ENCODE peak calls at places on chromosomes 7 and 10, in four cellular contexts. D is HepG2, F is A549, J is K562. K is an unnamed sample.
A peak's percentile ranks its signal among the peaks of the same experiment; 100 is the strongest.

GRCh38 chr7:148368562-148368961 is 222.0 kb upstream of the C7orf33 start:
- DNase-seq in D (no peak), F (no peak), J (no peak), K (no peak)

GRCh38 chr10:114499630-114500190 is 95.4 kb upstream of the AFAP1L2 start:
- DNase-seq in D (no peak), F (no peak), J (no peak), K (no peak)

GRCh38 chr10:69650589-69651261 is 20.7 kb downstream of the FAM241B start:
- DNase-seq in D (no peak), F (no peak), J (no peak), K (no peak)

GRCh38 chr10:129421399-129421798 is 45.6 kb upstream of the MGMT start:
- DNase-seq in D (no peak), F (no peak), J (no peak), K (no peak)

GRCh38 chr10:4671451-4672145 is 154.4 kb upstream of the AKR1E2 start:
- DNase-seq in D (no peak), F (no peak), J (no peak), K (no peak)

GRCh38 chr7:25893436-25893835 is 258.6 kb upstream of the NFE2L3 start:
- DNase-seq in D (no peak), F (no peak), J (no peak), K (no peak)

GRCh38 chr10:133039107-133039822 is 48.5 kb upstream of the ADGRA1 start:
- DNase-seq in D (no peak), F (peak; percentile 51), J (no peak), K (peak; percentile 50)

GRCh38 chr10:23522345-23522744 is 83.5 kb downstream of the OTUD1 start:
- DNase-seq in D (no peak), F (no peak), J (no peak), K (no peak)

GRCh38 chr10:128626397-128627060 is 500.3 kb upstream of the MKI67 start:
- DNase-seq in D (no peak), F (no peak), J (no peak), K (peak; percentile 43)

GRCh38 chr7:149558149-149558861 is 60.7 kb upstream of the ZNF746 start:
- DNase-seq in D (no peak), F (no peak), J (no peak), K (no peak)

GRCh38 chr10:114931072-114931679 is 6.8 kb upstream of the TRUB1 start:
- DNase-seq in D (no peak), F (no peak), J (no peak), K (no peak)

GRCh38 chr7:134649231-134649775 is 2.6 kb downstream of the BPGM start:
- DNase-seq in D (no peak), F (no peak), J (no peak), K (no peak)

GRCh38 chr10:30384791-30385201 is 35.7 kb upstream of the MTPAP start:
- DNase-seq in D (peak; percentile 24), F (peak; percentile 58), J (peak; percentile 57), K (peak; percentile 54)

GRCh38 chr7:36207451-36208291 is 54.6 kb downstream of the EEPD1 start:
- DNase-seq in D (peak; percentile 39), F (peak; percentile 71), J (no peak), K (no peak)

GRCh38 chr7:85172530-85172941 is 14.3 kb downstream of the SEMA3D start:
- DNase-seq in D (no peak), F (no peak), J (no peak), K (no peak)

GRCh38 chr10:29980084-29980483 is 79.3 kb downstream of the JCAD start:
- DNase-seq in D (no peak), F (no peak), J (no peak), K (no peak)

GRCh38 chr10:5625992-5626777 is 40.2 kb downstream of the ASB13 start:
- DNase-seq in D (no peak), F (no peak), J (no peak), K (no peak)

GRCh38 chr7:151875862-151876111 is 1.1 kb downstream of the PRKAG2 start:
- DNase-seq in D (no peak), F (peak; percentile 53), J (no peak), K (no peak)

GRCh38 chr10:43218951-43219837 is 47.7 kb downstream of the RASGEF1A start:
- DNase-seq in D (no peak), F (no peak), J (no peak), K (no peak)
- TF ChIP-seq USF2 in D (no peak), F (no peak), J (no peak), K (no peak)

DNA sequence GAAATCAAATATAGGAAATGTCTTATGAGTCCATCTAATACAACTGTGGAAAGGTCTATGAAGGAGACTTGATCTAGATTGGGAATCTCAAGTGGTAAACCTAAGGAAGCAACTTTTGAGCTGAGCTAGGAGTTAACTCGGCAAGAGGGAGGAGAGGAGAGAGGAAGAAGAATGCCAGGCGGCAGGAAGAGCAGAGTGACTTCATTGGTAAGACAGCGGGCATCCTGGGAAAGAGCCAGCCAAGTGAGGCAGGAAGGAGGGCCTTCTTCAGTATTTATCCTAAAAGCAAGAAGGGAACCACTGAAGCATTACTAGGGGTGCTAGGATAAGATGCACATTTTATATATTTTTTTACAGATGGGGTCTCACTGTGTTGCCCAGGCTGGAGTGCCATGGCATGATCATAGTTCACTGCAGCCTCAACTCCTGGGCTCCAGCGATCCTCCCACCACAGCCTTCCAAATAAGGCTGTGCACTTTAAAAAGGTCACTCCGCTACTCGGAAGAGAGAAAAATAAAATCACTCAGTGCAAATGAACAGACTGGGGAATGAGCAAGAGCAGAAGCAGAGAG is 2.0 kb downstream of the BCL7B start:
- DNase-seq in D (no peak), F (no peak), J (no peak), K (no peak)
- TF ChIP-seq NR3C1 in D (no peak), F (no peak), J (no peak), K (no peak)

DNA sequence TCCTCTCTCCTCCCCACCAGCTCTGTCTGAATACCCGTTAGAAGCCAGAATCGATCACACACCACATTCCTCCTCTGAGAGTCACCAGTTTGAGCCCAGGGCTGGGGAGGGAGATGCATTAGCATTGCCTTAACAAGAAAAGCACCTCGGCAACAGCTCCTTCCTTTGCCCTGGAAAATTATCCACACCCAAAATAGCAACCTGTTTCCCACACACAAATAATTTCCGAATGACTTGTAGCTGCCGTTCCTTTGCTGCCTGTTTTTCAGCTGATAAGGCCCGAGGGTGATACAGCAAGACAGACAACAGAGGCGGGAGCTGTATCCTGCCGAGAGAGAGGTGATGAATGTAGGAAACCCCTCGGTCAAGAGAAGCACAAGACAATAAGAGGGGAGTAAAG is 91.3 kb downstream of the CPXM2 start:
- DNase-seq in D (no peak), F (no peak), J (peak; percentile 39), K (no peak)
- TF ChIP-seq USF2 in D (no peak), F (no peak), J (no peak), K (no peak)

GRCh38 chr7:45080958-45081669 is 7.7 kb downstream of the NACAD start:
- DNase-seq in D (no peak), F (no peak), J (no peak), K (peak; percentile 3)
- TF ChIP-seq NR3C1 in D (no peak), F (no peak), J (no peak), K (no peak)

DNA sequence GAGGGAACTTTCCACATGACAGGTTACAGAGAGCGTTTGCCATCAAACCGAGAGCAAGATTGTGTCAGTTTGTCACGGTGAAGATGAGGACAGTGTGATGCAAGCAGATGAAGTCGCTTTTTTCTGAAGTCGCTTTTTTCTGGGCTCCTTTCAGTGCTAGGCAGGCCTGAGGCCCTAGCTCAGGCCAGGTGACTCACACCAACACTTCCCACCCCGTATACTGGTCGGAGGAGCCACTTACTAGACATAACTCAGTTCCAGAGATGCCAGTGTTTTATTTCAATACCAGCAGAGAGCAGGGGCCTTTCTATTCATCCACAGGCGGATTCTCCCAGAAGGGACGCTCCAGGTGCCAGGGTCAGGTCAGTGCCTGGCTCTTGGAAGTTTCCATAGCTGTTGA is 58.9 kb downstream of the SFMBT2 start:
- DNase-seq in D (no peak), F (no peak), J (no peak), K (no peak)
- TF ChIP-seq USF2 in D (no peak), F (no peak), J (no peak), K (no peak)

DNA sequence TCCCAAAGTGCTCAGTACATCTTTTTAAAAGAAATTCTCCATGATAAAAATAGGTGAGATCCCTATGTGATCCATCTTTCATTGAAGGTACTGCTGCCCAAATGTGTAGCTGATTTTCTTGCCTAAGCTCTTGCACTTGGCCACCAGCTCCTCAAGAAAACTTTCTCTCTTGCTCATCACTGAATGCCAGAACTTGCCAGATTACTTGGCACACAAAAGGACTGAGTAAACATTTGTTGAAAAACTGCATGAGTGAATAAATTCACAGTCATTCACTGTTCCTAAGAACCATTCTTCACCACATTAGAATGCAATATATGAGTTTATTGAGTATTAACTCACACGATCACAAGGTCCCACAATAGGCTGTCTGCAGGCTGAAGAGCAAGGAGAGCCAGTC is 99.9 kb downstream of the TRIL start:
- DNase-seq in D (no peak), F (no peak), J (no peak), K (no peak)
- TF ChIP-seq NR3C1 in D (no peak), F (no peak), J (no peak), K (no peak)

GRCh38 chr7:155317114-155317434 is 19.4 kb downstream of the INSIG1 start:
- DNase-seq in D (no peak), F (no peak), J (no peak), K (no peak)
- TF ChIP-seq USF2 in D (no peak), F (no peak), J (no peak), K (no peak)

DNA sequence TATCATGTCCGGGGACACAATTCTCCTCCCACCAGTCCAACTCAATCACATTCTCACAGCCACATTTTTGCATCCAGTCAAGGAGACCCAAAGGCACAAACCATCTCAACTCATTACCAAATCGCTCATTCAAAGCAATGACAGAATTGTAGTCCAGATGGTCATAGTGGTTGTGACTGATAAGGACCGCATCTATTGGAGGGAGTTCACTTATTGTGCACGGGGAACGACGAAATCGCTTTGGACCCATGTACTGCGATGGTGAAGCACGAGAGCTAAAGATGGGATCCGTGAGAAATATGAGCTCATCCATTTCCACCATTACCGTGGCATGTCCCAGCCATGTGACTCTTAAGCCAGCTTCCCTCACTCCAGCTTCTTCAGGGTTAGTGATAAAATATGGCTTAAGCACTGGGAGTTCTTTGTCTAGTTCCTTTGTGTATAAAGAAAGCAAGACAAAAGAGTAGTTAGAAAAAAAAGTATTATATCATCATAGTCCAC is 29.1 kb downstream of the NAPEPLD start:
- DNase-seq in D (no peak), F (no peak), J (peak; percentile 96), K (no peak)
- TF ChIP-seq NR3C1 in D (no peak), F (no peak), J (no peak), K (no peak)

GRCh38 chr10:28082885-28083284 is 84.0 kb upstream of the ODAD2 start:
- DNase-seq in D (no peak), F (no peak), J (no peak), K (no peak)
- TF ChIP-seq USF2 in D (no peak), F (no peak), J (no peak), K (no peak)

K was measured in WTC11.